ENCODE peak calls at places on chromosomes 1 and 21, in six cellular contexts. One of them, this sample, is unnamed. For H3K9me3, the result is how much of the 10 kb centered on the place peaks cover.

GRCh38 chr1:73761559-73761958 is 436.4 kb downstream of the LRRIQ3 start:
- DNase-seq in Peyer's patch: no peak
- DNase-seq in fibroblast of lung: no peak
- DNase-seq in right cardiac atrium: no peak
- DNase-seq in IMR-90: no peak
- DNase-seq in CD8-positive, alpha-beta memory T cell: no peak
- DNase-seq in this sample: no peak

GRCh38 chr1:186139706-186140105 is 235.3 kb downstream of the TPR start:
- DNase-seq in fibroblast of lung: peak
- DNase-seq in right cardiac atrium: no peak
- DNase-seq in CD8-positive, alpha-beta memory T cell: no peak
- DNase-seq in IMR-90: peak
- DNase-seq in Peyer's patch: no peak
- DNase-seq in this sample: no peak

GRCh38 chr1:53258216-53258615 is 19.9 kb upstream of the MAGOH start:
- DNase-seq in fibroblast of lung: no peak
- DNase-seq in CD8-positive, alpha-beta memory T cell: no peak
- DNase-seq in IMR-90: no peak
- DNase-seq in right cardiac atrium: no peak
- DNase-seq in Peyer's patch: no peak
- DNase-seq in this sample: no peak

GRCh38 chr1:40039245-40039756 is 1.2 kb upstream of the CAP1 start:
- DNase-seq in right cardiac atrium: no peak
- DNase-seq in Peyer's patch: no peak
- DNase-seq in IMR-90: peak
- DNase-seq in CD8-positive, alpha-beta memory T cell: no peak
- DNase-seq in fibroblast of lung: no peak
- DNase-seq in this sample: peak

GRCh38 chr1:244049142-244049968 is 1.7 kb upstream of the ZBTB18 start:
- DNase-seq in Peyer's patch: peak
- DNase-seq in IMR-90: no peak
- DNase-seq in CD8-positive, alpha-beta memory T cell: peak
- DNase-seq in fibroblast of lung: peak
- DNase-seq in right cardiac atrium: peak
- DNase-seq in this sample: peak

GRCh38 chr1:8352471-8352845 is 34.5 kb downstream of the SLC45A1 start:
- DNase-seq in Peyer's patch: no peak
- DNase-seq in right cardiac atrium: no peak
- DNase-seq in CD8-positive, alpha-beta memory T cell: no peak
- DNase-seq in fibroblast of lung: no peak
- DNase-seq in IMR-90: no peak
- DNase-seq in this sample: no peak

GRCh38 chr1:232201024-232201423 is 428.9 kb downstream of the SIPA1L2 start:
- DNase-seq in right cardiac atrium: no peak
- DNase-seq in Peyer's patch: no peak
- DNase-seq in IMR-90: no peak
- DNase-seq in CD8-positive, alpha-beta memory T cell: no peak
- DNase-seq in fibroblast of lung: no peak
- DNase-seq in this sample: no peak

GRCh38 chr21:36672737-36673136 is 26.2 kb upstream of the SIM2 start:
- DNase-seq in IMR-90: no peak
- DNase-seq in CD8-positive, alpha-beta memory T cell: no peak
- DNase-seq in fibroblast of lung: no peak
- DNase-seq in Peyer's patch: no peak
- DNase-seq in right cardiac atrium: no peak
- DNase-seq in this sample: no peak

GRCh38 chr1:17335821-17336718 is 28.1 kb downstream of the PADI4 start:
- DNase-seq in CD8-positive, alpha-beta memory T cell: peak
- DNase-seq in IMR-90: peak
- DNase-seq in fibroblast of lung: peak
- DNase-seq in right cardiac atrium: peak
- DNase-seq in Peyer's patch: peak
- DNase-seq in this sample: peak

GRCh38 chr1:31453384-31454079 is 40.5 kb downstream of the SERINC2 start:
- DNase-seq in fibroblast of lung: no peak
- DNase-seq in right cardiac atrium: no peak
- DNase-seq in Peyer's patch: no peak
- DNase-seq in IMR-90: no peak
- DNase-seq in CD8-positive, alpha-beta memory T cell: no peak
- DNase-seq in this sample: no peak

GRCh38 chr21:37452222-37452621 is 85.6 kb downstream of the DYRK1A start:
- DNase-seq in Peyer's patch: no peak
- DNase-seq in CD8-positive, alpha-beta memory T cell: no peak
- DNase-seq in fibroblast of lung: peak
- DNase-seq in IMR-90: peak
- DNase-seq in right cardiac atrium: no peak
- DNase-seq in this sample: no peak

GRCh38 chr1:202154766-202155477 is 5.5 kb downstream of the PTPN7 start:
- DNase-seq in right cardiac atrium: peak
- DNase-seq in fibroblast of lung: peak
- DNase-seq in CD8-positive, alpha-beta memory T cell: peak
- DNase-seq in IMR-90: peak
- DNase-seq in Peyer's patch: no peak
- DNase-seq in this sample: peak

GRCh38 chr1:40650075-40650474 is 15.4 kb downstream of the RIMS3 start:
- DNase-seq in Peyer's patch: no peak
- DNase-seq in right cardiac atrium: no peak
- DNase-seq in IMR-90: no peak
- DNase-seq in CD8-positive, alpha-beta memory T cell: no peak
- DNase-seq in fibroblast of lung: no peak
- DNase-seq in this sample: no peak

GRCh38 chr21:43201491-43201890 is 32.7 kb downstream of the CRYAA start:
- DNase-seq in IMR-90: no peak
- DNase-seq in Peyer's patch: no peak
- DNase-seq in right cardiac atrium: no peak
- DNase-seq in fibroblast of lung: no peak
- DNase-seq in CD8-positive, alpha-beta memory T cell: no peak
- DNase-seq in this sample: no peak
- H3K9me3 ChIP-seq in IMR-90: under half
- H3K9me3 ChIP-seq in Peyer's patch: under half
- H3K9me3 ChIP-seq in right cardiac atrium: under half
- H3K9me3 ChIP-seq in fibroblast of lung: under half
- H3K9me3 ChIP-seq in CD8-positive, alpha-beta memory T cell: under half
- H3K9me3 ChIP-seq in this sample: under half

GRCh38 chr1:167322483-167322882 is 101.8 kb downstream of the POU2F1 start:
- DNase-seq in CD8-positive, alpha-beta memory T cell: no peak
- DNase-seq in right cardiac atrium: no peak
- DNase-seq in fibroblast of lung: no peak
- DNase-seq in Peyer's patch: no peak
- DNase-seq in IMR-90: no peak
- DNase-seq in this sample: no peak
- H3K9me3 ChIP-seq in CD8-positive, alpha-beta memory T cell: under half
- H3K9me3 ChIP-seq in right cardiac atrium: under half
- H3K9me3 ChIP-seq in fibroblast of lung: under half
- H3K9me3 ChIP-seq in Peyer's patch: under half
- H3K9me3 ChIP-seq in IMR-90: under half
- H3K9me3 ChIP-seq in this sample: under half

GRCh38 chr21:26544208-26544607 is 28.9 kb downstream of the CYYR1 start:
- DNase-seq in Peyer's patch: no peak
- DNase-seq in right cardiac atrium: no peak
- DNase-seq in CD8-positive, alpha-beta memory T cell: no peak
- DNase-seq in fibroblast of lung: no peak
- DNase-seq in IMR-90: no peak
- DNase-seq in this sample: no peak
- H3K9me3 ChIP-seq in Peyer's patch: under half
- H3K9me3 ChIP-seq in right cardiac atrium: under half
- H3K9me3 ChIP-seq in CD8-positive, alpha-beta memory T cell: under half
- H3K9me3 ChIP-seq in fibroblast of lung: under half
- H3K9me3 ChIP-seq in IMR-90: under half
- H3K9me3 ChIP-seq in this sample: under half

GRCh38 chr21:30942192-30942591 is 60.8 kb upstream of the KRTAP11-1 start:
- DNase-seq in right cardiac atrium: no peak
- DNase-seq in CD8-positive, alpha-beta memory T cell: no peak
- DNase-seq in IMR-90: no peak
- DNase-seq in Peyer's patch: no peak
- DNase-seq in fibroblast of lung: no peak
- DNase-seq in this sample: no peak
- H3K9me3 ChIP-seq in right cardiac atrium: under half
- H3K9me3 ChIP-seq in CD8-positive, alpha-beta memory T cell: under half
- H3K9me3 ChIP-seq in IMR-90: under half
- H3K9me3 ChIP-seq in Peyer's patch: under half
- H3K9me3 ChIP-seq in fibroblast of lung: under half
- H3K9me3 ChIP-seq in this sample: under half

GRCh38 chr21:18617291-18617690 is 213.7 kb upstream of the TMPRSS15 start:
- DNase-seq in IMR-90: no peak
- DNase-seq in fibroblast of lung: no peak
- DNase-seq in CD8-positive, alpha-beta memory T cell: no peak
- DNase-seq in right cardiac atrium: no peak
- DNase-seq in Peyer's patch: no peak
- DNase-seq in this sample: no peak

GRCh38 chr21:18622383-18622782 is 218.8 kb upstream of the TMPRSS15 start:
- DNase-seq in CD8-positive, alpha-beta memory T cell: no peak
- DNase-seq in IMR-90: no peak
- DNase-seq in right cardiac atrium: no peak
- DNase-seq in Peyer's patch: no peak
- DNase-seq in fibroblast of lung: no peak
- DNase-seq in this sample: no peak

GRCh38 chr21:18620421-18620820 is 216.8 kb upstream of the TMPRSS15 start:
- DNase-seq in fibroblast of lung: no peak
- DNase-seq in right cardiac atrium: no peak
- DNase-seq in CD8-positive, alpha-beta memory T cell: no peak
- DNase-seq in IMR-90: no peak
- DNase-seq in Peyer's patch: no peak
- DNase-seq in this sample: no peak
- H3K9me3 ChIP-seq in fibroblast of lung: under half
- H3K9me3 ChIP-seq in right cardiac atrium: under half
- H3K9me3 ChIP-seq in CD8-positive, alpha-beta memory T cell: under half
- H3K9me3 ChIP-seq in IMR-90: under half
- H3K9me3 ChIP-seq in Peyer's patch: under half
- H3K9me3 ChIP-seq in this sample: under half

GRCh38 chr1:173616859-173617258 is 14.0 kb upstream of the SLC9C2 start:
- DNase-seq in IMR-90: no peak
- DNase-seq in CD8-positive, alpha-beta memory T cell: no peak
- DNase-seq in Peyer's patch: no peak
- DNase-seq in right cardiac atrium: no peak
- DNase-seq in fibroblast of lung: no peak
- DNase-seq in this sample: no peak
- H3K9me3 ChIP-seq in IMR-90: under half
- H3K9me3 ChIP-seq in CD8-positive, alpha-beta memory T cell: under half
- H3K9me3 ChIP-seq in Peyer's patch: under half
- H3K9me3 ChIP-seq in right cardiac atrium: under half
- H3K9me3 ChIP-seq in fibroblast of lung: under half
- H3K9me3 ChIP-seq in this sample: under half

DNA sequence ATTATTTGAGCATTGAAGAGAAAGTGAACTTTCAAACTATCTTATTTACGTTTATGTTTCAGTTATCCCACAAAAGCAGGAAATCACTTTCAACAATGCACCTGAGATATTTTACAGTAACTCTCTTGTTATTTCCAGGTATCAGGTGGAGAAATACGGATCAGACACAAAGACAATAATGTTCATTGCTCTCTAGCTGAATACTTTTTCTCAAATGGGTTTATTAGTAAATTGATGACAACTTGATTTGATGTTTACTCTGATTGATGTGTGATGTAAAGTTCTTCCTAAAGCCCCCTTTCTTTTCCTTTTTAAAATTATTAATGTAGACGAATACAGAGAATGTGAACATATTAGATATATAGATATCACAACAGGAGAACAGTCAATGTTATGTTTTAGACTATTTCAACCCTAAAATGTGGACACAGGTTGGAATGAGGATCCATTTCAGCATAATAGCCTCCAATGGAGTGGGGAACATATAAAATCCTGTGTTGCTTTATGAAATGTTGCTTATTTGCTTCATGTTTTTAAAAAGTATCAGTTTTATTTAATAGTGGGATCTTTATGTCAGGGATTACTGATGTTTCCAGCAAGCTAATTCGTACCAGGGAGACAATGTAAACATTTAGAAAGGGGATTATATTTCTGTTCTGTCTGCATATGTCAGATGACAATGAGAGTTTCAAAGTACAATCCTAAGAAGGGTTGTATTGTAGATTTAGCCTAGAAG is 1522.3 kb upstream of the TPTE start:
- DNase-seq in right cardiac atrium: no peak
- DNase-seq in fibroblast of lung: no peak
- DNase-seq in IMR-90: no peak
- DNase-seq in CD8-positive, alpha-beta memory T cell: no peak
- DNase-seq in Peyer's patch: no peak
- DNase-seq in this sample: no peak
- H3K9me3 ChIP-seq in right cardiac atrium: under half
- H3K9me3 ChIP-seq in fibroblast of lung: under half
- H3K9me3 ChIP-seq in IMR-90: under half
- H3K9me3 ChIP-seq in CD8-positive, alpha-beta memory T cell: under half
- H3K9me3 ChIP-seq in Peyer's patch: under half
- H3K9me3 ChIP-seq in this sample: under half

GRCh38 chr1:119902775-119903442 is 6.6 kb upstream of the ADAM30 start:
- DNase-seq in Peyer's patch: no peak
- DNase-seq in CD8-positive, alpha-beta memory T cell: no peak
- DNase-seq in fibroblast of lung: no peak
- DNase-seq in right cardiac atrium: no peak
- DNase-seq in IMR-90: no peak
- DNase-seq in this sample: no peak

GRCh38 chr1:119895102-119895501 is 1.2 kb downstream of the ADAM30 start:
- DNase-seq in CD8-positive, alpha-beta memory T cell: no peak
- DNase-seq in Peyer's patch: no peak
- DNase-seq in IMR-90: no peak
- DNase-seq in right cardiac atrium: no peak
- DNase-seq in fibroblast of lung: no peak
- DNase-seq in this sample: no peak

GRCh38 chr1:119899321-119899720 is 3.0 kb upstream of the ADAM30 start:
- DNase-seq in right cardiac atrium: no peak
- DNase-seq in Peyer's patch: no peak
- DNase-seq in fibroblast of lung: no peak
- DNase-seq in IMR-90: no peak
- DNase-seq in CD8-positive, alpha-beta memory T cell: no peak
- DNase-seq in this sample: no peak

GRCh38 chr1:119896303-119896702 is at the start of gene ADAM30:
- DNase-seq in fibroblast of lung: no peak
- DNase-seq in right cardiac atrium: peak
- DNase-seq in CD8-positive, alpha-beta memory T cell: no peak
- DNase-seq in IMR-90: no peak
- DNase-seq in Peyer's patch: no peak
- DNase-seq in this sample: no peak

DNA sequence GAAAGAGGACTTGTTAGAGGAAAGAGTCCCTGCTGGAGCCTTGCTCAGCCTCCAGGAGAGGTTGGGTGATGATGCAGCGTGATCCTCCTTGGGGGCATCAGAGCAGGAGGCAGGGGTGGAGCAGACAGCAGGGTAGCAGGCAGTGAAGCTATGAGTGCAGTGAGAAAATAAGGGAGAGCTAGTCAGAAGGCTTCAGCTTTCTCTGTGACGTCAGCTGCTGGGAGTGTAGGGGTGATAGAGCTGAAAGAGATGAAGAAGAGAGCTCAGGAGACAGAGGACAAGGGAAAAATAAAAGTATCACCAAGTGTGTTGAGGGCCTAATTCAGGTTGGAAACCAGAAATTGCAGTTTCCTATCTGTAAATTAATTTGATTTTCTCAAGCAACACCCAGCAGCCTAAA is 2.2 kb upstream of the ADAM30 start:
- DNase-seq in fibroblast of lung: no peak
- DNase-seq in CD8-positive, alpha-beta memory T cell: no peak
- DNase-seq in IMR-90: peak
- DNase-seq in Peyer's patch: no peak
- DNase-seq in right cardiac atrium: no peak
- DNase-seq in this sample: no peak
- H3K9me3 ChIP-seq in fibroblast of lung: under half
- H3K9me3 ChIP-seq in CD8-positive, alpha-beta memory T cell: under half
- H3K9me3 ChIP-seq in IMR-90: under half
- H3K9me3 ChIP-seq in Peyer's patch: under half
- H3K9me3 ChIP-seq in right cardiac atrium: under half
- H3K9me3 ChIP-seq in this sample: under half